ENCODE peak calls at places on chromosomes 5 and 9, in five cellular contexts. T is effector memory CD4-positive, alpha-beta T cell; F is H1; P is GM12865; W is sigmoid colon. L is an unnamed sample.
A peak's percentile ranks its signal among the peaks of the same experiment; 100 is the strongest.

GRCh38 chr9:95771556-95772280 is 103.8 kb upstream of the ERCC6L2 start:
- DNase-seq in T (no peak), F (no peak), W (peak; percentile 83), P (no peak), L (no peak)

GRCh38 chr5:157459715-157460599 is at the start of gene NIPAL4:
- DNase-seq in T (no peak), F (peak; percentile 71), W (peak; percentile 76), P (no peak), L (no peak)

GRCh38 chr9:132622144-132622543 is 39.7 kb downstream of the BARHL1 start:
- DNase-seq in F (no peak), P (no peak), W (no peak), T (no peak), L (no peak)

GRCh38 chr9:123544007-123544827 is 188.2 kb downstream of the CRB2 start:
- DNase-seq in T (no peak), F (no peak), P (peak; percentile 40), W (no peak), L (no peak)

GRCh38 chr9:83032065-83032625 is 30.8 kb downstream of the RASEF start:
- DNase-seq in F (no peak), P (no peak), W (no peak), T (no peak), L (no peak)

GRCh38 chr9:122075135-122076030 is 17.7 kb downstream of the TTLL11 start:
- DNase-seq in W (no peak), T (no peak), P (no peak), F (no peak), L (no peak)

GRCh38 chr9:101440714-101441230 is 5.2 kb upstream of the ALDOB start:
- DNase-seq in T (no peak), P (no peak), F (no peak), W (no peak), L (no peak)

GRCh38 chr5:42612997-42613396 is 143.6 kb upstream of the CCDC152 start:
- DNase-seq in F (no peak), T (no peak), P (no peak), W (no peak), L (no peak)

GRCh38 chr5:64108674-64109073 is 57.0 kb upstream of the RNF180 start:
- DNase-seq in W (no peak), P (no peak), F (no peak), T (no peak), L (no peak)

GRCh38 chr5:34703767-34704324 is 47.7 kb downstream of the RAI14 start:
- DNase-seq in T (no peak), W (no peak), P (no peak), F (no peak), L (no peak)

GRCh38 chr5:171300358-171300757 is 8.7 kb upstream of the TLX3 start:
- DNase-seq in T (no peak), W (no peak), P (no peak), F (no peak), L (no peak)

GRCh38 chr9:134253596-134254205 is 72.6 kb upstream of the RXRA start:
- DNase-seq in T (no peak), F (no peak), W (no peak), P (no peak), L (no peak)

GRCh38 chr9:29685531-29685930 is 2112.2 kb upstream of the C9orf72 start:
- DNase-seq in W (no peak), T (no peak), F (no peak), P (no peak), L (no peak)

GRCh38 chr5:28301676-28302075 is 1263.3 kb upstream of the CDH9 start:
- DNase-seq in W (no peak), T (no peak), F (no peak), P (no peak), L (no peak)

GRCh38 chr5:75818661-75819060 is 101.4 kb upstream of the POC5 start:
- DNase-seq in F (no peak), W (no peak), T (no peak), P (no peak), L (no peak)

GRCh38 chr5:154317916-154318315 is 127.4 kb downstream of the GALNT10 start:
- DNase-seq in F (no peak), T (no peak), P (no peak), W (no peak), L (no peak)

GRCh38 chr9:29773676-29774075 is 2200.4 kb upstream of the C9orf72 start:
- DNase-seq in W (no peak), T (no peak), F (no peak), P (no peak), L (no peak)

GRCh38 chr5:33715646-33716045 is 176.1 kb downstream of the ADAMTS12 start:
- DNase-seq in T (no peak), W (no peak), F (no peak), P (no peak), L (no peak)

GRCh38 chr5:61313960-61314681 is 17.9 kb upstream of the ZSWIM6 start:
- DNase-seq in W (no peak), F (no peak), P (no peak), T (no peak), L (no peak)

GRCh38 chr5:154800582-154800981 is 45.4 kb downstream of the LARP1 start:
- DNase-seq in W (no peak), F (no peak), P (no peak), T (no peak), L (no peak)

GRCh38 chr5:8907168-8907868 is 638.6 kb downstream of the SEMA5A start:
- DNase-seq in W (no peak), T (no peak), P (no peak), F (no peak), L (no peak)

GRCh38 chr5:83924171-83924570 is 203.5 kb upstream of the HAPLN1 start:
- DNase-seq in P (no peak), T (no peak), W (no peak), F (no peak), L (no peak)

GRCh38 chr5:160469156-160470144 is 47.8 kb downstream of the PTTG1 start:
- DNase-seq in F (no peak), W (no peak), P (no peak), T (no peak), L (no peak)

GRCh38 chr5:9468070-9468388 is 77.8 kb downstream of the SEMA5A start:
- DNase-seq in W (no peak), F (no peak), T (no peak), P (no peak), L (no peak)

GRCh38 chr5:107149243-107149642 is 521.5 kb downstream of the EFNA5 start:
- DNase-seq in W (no peak), P (peak; percentile 58), F (no peak), T (no peak), L (no peak)

GRCh38 chr9:133341369-133342082 is 5.5 kb upstream of the SURF6 start:
- DNase-seq in P (no peak), T (no peak), F (no peak), W (peak; percentile 82), L (no peak)

GRCh38 chr5:177310757-177311173 is 933 bp downstream of the MXD3 start:
- DNase-seq in F (no peak), W (peak; percentile 62), P (peak; percentile 78), T (no peak), L (no peak)

GRCh38 chr5:177308740-177309139 is 3.0 kb downstream of the MXD3 start:
- DNase-seq in F (no peak), T (no peak), W (no peak), P (no peak), L (no peak)

GRCh38 chr5:177311361-177311722 is 356 bp downstream of the MXD3 start:
- DNase-seq in F (no peak), P (no peak), T (no peak), W (no peak), L (no peak)

GRCh38 chr5:177309351-177310191 is 2.1 kb downstream of the MXD3 start:
- DNase-seq in F (peak; percentile 90), W (peak; percentile 83), T (peak; percentile 64), P (peak; percentile 86), L (no peak)

DNA sequence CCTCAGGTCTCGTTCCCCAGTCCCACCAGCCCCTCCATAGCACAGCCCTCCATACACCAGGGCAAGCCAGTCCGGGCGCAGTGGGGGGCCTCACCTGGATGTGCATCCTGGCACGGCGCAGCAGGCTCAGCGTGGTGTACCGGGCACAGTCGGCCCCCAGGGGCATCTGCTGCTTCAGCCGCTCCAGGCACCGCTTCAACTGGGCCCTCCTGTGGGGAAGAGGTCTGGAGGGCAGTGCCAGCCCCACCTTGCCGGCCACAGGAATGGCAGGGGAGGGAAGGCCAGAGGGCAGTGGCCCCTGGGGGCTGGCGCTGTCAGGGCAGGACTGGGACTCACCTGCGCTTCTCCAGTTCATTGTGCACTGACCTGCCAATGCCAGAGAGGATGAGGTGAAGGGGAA is 1.4 kb downstream of the MXD3 start:
- DNase-seq in W (no peak), F (no peak), P (no peak), T (no peak), L (no peak)
- H3K4me3 ChIP-seq in W (no peak overlapping the region), F (no peak overlapping the region), P (no peak overlapping the region), T (no peak overlapping the region), L (peak overlapping the region; percentile 77)

GRCh38 chr9:89778100-89779085 is 173.6 kb downstream of the GADD45G start:
- DNase-seq in T (no peak), F (no peak), W (no peak), P (no peak), L (no peak)
- H3K4me3 ChIP-seq in T (no peak overlapping the region), F (no peak overlapping the region), W (peak overlapping the region; percentile 28), P (no peak overlapping the region), L (no peak overlapping the region)

DNA sequence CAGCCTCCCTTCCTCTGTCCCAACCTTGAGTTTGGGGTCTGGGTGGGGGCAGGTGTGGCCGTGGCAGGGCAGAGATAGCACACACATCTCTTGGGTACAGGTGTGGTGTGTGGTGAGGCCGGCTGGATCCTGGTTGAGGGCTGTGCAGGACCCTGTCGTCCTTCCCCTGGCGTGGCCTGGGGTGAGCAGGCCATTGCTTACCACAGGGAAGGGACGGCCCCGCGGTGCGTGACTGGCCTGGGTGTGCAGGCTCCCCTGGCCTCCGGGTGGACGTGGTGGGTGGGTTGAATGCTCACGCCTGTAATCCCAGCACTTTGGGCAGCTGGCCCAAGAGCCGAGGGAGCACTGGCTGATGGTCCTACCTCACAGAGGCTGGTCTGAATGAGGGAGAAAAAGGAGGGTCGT is 1.2 kb downstream of the ARRDC1 start:
- DNase-seq in W (no peak), F (no peak), T (no peak), P (no peak), L (no peak)
- H3K4me3 ChIP-seq in W (peak overlapping the region; percentile 97), F (no peak overlapping the region), T (peak overlapping the region; percentile 60), P (peak overlapping the region; percentile 69), L (peak overlapping the region; percentile 85)

GRCh38 chr9:127735530-127736176 is 559 bp upstream of the TOR2A start:
- DNase-seq in F (no peak), T (no peak), W (no peak), P (no peak), L (no peak)
- H3K4me3 ChIP-seq in F (no peak overlapping the region), T (no peak overlapping the region), W (peak overlapping the region; percentile 93), P (no peak overlapping the region), L (no peak overlapping the region)

DNA sequence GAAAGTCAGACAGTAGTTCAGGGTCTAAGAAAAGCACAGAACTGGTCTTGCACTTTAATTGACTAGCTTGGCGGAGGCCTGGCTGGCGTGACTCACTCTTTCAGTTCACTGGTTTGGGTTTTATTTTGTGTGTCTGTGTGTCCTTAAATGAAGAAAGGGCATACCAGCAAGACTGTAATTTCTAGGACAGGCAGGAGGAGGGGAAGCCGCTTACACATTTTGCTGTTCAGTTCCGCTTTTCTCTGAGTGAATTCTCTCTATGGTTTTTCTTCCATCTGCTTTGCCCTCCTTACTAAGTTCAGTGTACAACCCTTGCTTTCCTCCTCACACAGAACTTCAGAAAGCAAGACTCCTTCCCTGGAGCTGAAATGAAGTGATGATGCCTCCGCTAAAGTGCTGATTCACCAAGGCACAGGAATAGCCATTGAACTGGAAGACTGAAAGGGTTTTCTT is 150.8 kb downstream of the MEF2C start:
- DNase-seq in T (no peak), P (peak; percentile 93), F (no peak), W (peak; percentile 69), L (peak; percentile 92)
- H3K4me3 ChIP-seq in T (no peak overlapping the region), P (peak overlapping the region; percentile 47), F (no peak overlapping the region), W (no peak overlapping the region), L (peak overlapping the region; percentile 14)